ENCODE peak calls at places on chromosomes 1 and 21, in eight cellular contexts. Q is testis, J is neural crest cell, W is cardiac fibroblast, Y is fibroblast of pulmonary artery, I is OCI-LY7, B is body of pancreas, U is heart right ventricle. E is an unnamed sample.

GRCh38 chr1:41802532-41803501 is 115.9 kb downstream of the HIVEP3 start:
- DNase-seq in W (peak), J (no peak), U (peak), Q (peak), Y (no peak), I (peak), B (no peak), E (no peak)

GRCh38 chr1:152141971-152142584 is 16.9 kb downstream of the RPTN start:
- DNase-seq in B (peak), Y (peak), I (peak), Q (peak), J (no peak), U (peak), W (peak), E (peak)

GRCh38 chr1:119712342-119713038 is 756 bp downstream of the PHGDH start:
- DNase-seq in W (peak), I (peak), B (peak), U (peak), Q (peak), Y (peak), J (peak), E (peak)

GRCh38 chr1:171344473-171344820 is 30.5 kb downstream of the FMO4 start:
- DNase-seq in U (no peak), Q (no peak), Y (peak), W (peak), I (no peak), J (no peak), B (no peak), E (no peak)

GRCh38 chr21:38244885-38245869 is 11.6 kb upstream of the KCNJ15 start:
- DNase-seq in I (no peak), J (no peak), W (peak), Q (no peak), Y (peak), U (no peak), B (no peak), E (peak)

GRCh38 chr1:113692824-113693431 is 66.4 kb downstream of the PHTF1 start:
- DNase-seq in W (no peak), Y (no peak), B (no peak), I (no peak), Q (no peak), J (no peak), U (no peak), E (no peak)

GRCh38 chr1:179554394-179554793 is 21.4 kb downstream of the NPHS2 start:
- DNase-seq in B (no peak), J (no peak), W (no peak), Y (no peak), I (no peak), U (no peak), Q (no peak), E (no peak)

GRCh38 chr21:38993561-38993960 is 187.8 kb downstream of the ETS2 start:
- DNase-seq in U (peak), Q (peak), J (no peak), I (no peak), B (peak), W (peak), Y (peak), E (peak)

GRCh38 chr1:78003882-78004718 is 639 bp upstream of the DNAJB4 start:
- DNase-seq in Q (peak), B (peak), J (peak), I (peak), W (peak), U (peak), Y (peak), E (peak)

GRCh38 chr1:218671573-218671972 is 326.4 kb downstream of the TGFB2 start:
- DNase-seq in J (no peak), Y (no peak), I (no peak), B (no peak), U (no peak), W (peak), Q (no peak), E (no peak)

GRCh38 chr21:36661511-36662309 is 37.2 kb upstream of the SIM2 start:
- DNase-seq in Y (peak), Q (peak), I (no peak), J (peak), B (peak), U (peak), W (peak), E (peak)

GRCh38 chr1:3337798-3338724 is 116.4 kb upstream of the ARHGEF16 start:
- DNase-seq in W (no peak), Q (no peak), J (no peak), Y (no peak), B (no peak), U (no peak), I (no peak), E (no peak)

GRCh38 chr1:48693674-48694347 is 82.9 kb downstream of the BEND5 start:
- DNase-seq in U (no peak), I (no peak), W (no peak), Q (no peak), Y (no peak), J (no peak), B (no peak), E (no peak)

GRCh38 chr1:47179023-47179987 is 10.5 kb downstream of the PDZK1IP1 start:
- DNase-seq in I (peak), J (peak), W (peak), B (peak), Q (peak), U (peak), Y (peak), E (peak)

GRCh38 chr1:212690816-212691403 is 8.7 kb downstream of the BATF3 start:
- DNase-seq in W (no peak), I (no peak), Q (no peak), U (no peak), J (no peak), Y (no peak), B (no peak), E (no peak)

GRCh38 chr1:147665521-147665920 is 4.8 kb downstream of the ACP6 start:
- DNase-seq in I (no peak), U (no peak), Q (no peak), J (no peak), B (no peak), Y (no peak), W (no peak), E (peak)

GRCh38 chr1:156670791-156671190 is 6.4 kb downstream of the NES start:
- DNase-seq in J (no peak), Q (no peak), I (no peak), W (no peak), B (no peak), U (no peak), Y (no peak), E (no peak)

GRCh38 chr1:163472267-163472666 is 150.5 kb downstream of the NUF2 start:
- DNase-seq in W (no peak), U (no peak), Y (no peak), J (no peak), B (no peak), Q (no peak), I (no peak), E (no peak)

GRCh38 chr1:195897072-195897471 is 711.2 kb downstream of the KCNT2 start:
- DNase-seq in I (no peak), U (no peak), Y (no peak), W (no peak), Q (no peak), B (no peak), J (no peak), E (no peak)

GRCh38 chr1:64675718-64676345 is 69.0 kb upstream of the RAVER2 start:
- DNase-seq in J (no peak), W (peak), B (no peak), U (no peak), I (peak), Y (peak), Q (no peak), E (no peak)

GRCh38 chr1:53121319-53122172 is 20.9 kb downstream of the SLC1A7 start:
- DNase-seq in J (no peak), U (peak), B (no peak), I (no peak), Q (peak), Y (peak), W (peak), E (peak)

GRCh38 chr21:42635848-42636534 is 17.4 kb upstream of the PDE9A start:
- DNase-seq in J (no peak), Y (no peak), I (no peak), W (no peak), B (no peak), U (no peak), Q (no peak), E (no peak)

GRCh38 chr1:186872356-186872755 is 43.6 kb downstream of the PLA2G4A start:
- DNase-seq in W (no peak), I (no peak), Y (no peak), U (no peak), J (peak), B (no peak), Q (no peak), E (no peak)

GRCh38 chr21:35291963-35292627 is 243.0 kb upstream of the RUNX1 start:
- DNase-seq in B (no peak), Y (no peak), I (no peak), J (no peak), U (no peak), Q (no peak), W (no peak), E (no peak)

GRCh38 chr1:54987830-54988705 is 7.6 kb downstream of the TMEM61 start:
- DNase-seq in Q (no peak), I (no peak), Y (peak), J (no peak), B (no peak), W (peak), U (no peak), E (no peak)

GRCh38 chr1:98110674-98111073 is 189.8 kb upstream of the DPYD start:
- DNase-seq in J (no peak), I (no peak), W (peak), B (no peak), Y (peak), Q (no peak), U (no peak), E (no peak)

GRCh38 chr21:33380483-33380998 is 22.7 kb upstream of the IFNGR2 start:
- DNase-seq in I (peak), Q (peak), Y (peak), J (no peak), B (peak), W (peak), U (peak), E (peak)

GRCh38 chr1:159821171-159821867 is 5.4 kb upstream of the SLAMF8 start:
- DNase-seq in B (no peak), J (no peak), I (peak), Y (no peak), U (no peak), Q (no peak), W (peak), E (no peak)

GRCh38 chr21:21675601-21676000 is 677.4 kb downstream of the NCAM2 start:
- DNase-seq in W (no peak), J (no peak), B (no peak), I (no peak), Y (no peak), Q (no peak), U (no peak), E (no peak)

GRCh38 chr21:33587792-33588484 is 546 bp downstream of the DONSON start:
- DNase-seq in U (peak), B (peak), J (no peak), Y (peak), I (peak), W (peak), Q (peak), E (peak)

GRCh38 chr1:172497230-172497629 is 35.7 kb upstream of the SUCO start:
- DNase-seq in I (no peak), U (peak), B (no peak), W (peak), Q (no peak), Y (peak), J (peak), E (peak)

GRCh38 chr1:14924455-14925325 is 228.9 kb upstream of the TMEM51 start:
- DNase-seq in Y (peak), U (no peak), Q (peak), I (no peak), W (peak), J (peak), B (peak), E (peak)

GRCh38 chr1:97918961-97919360 is 1.9 kb downstream of the DPYD start:
- DNase-seq in J (no peak), Q (no peak), W (no peak), I (no peak), Y (no peak), B (no peak), U (no peak), E (no peak)

GRCh38 chr1:208450958-208451357 is 206.8 kb upstream of the PLXNA2 start:
- DNase-seq in I (no peak), Q (no peak), B (no peak), J (no peak), W (no peak), U (no peak), Y (no peak), E (no peak)

GRCh38 chr1:3438661-3439180 is 15.7 kb upstream of the ARHGEF16 start:
- DNase-seq in Q (no peak), Y (no peak), J (no peak), W (no peak), B (no peak), U (no peak), I (no peak), E (no peak)

GRCh38 chr1:35717911-35718476 is 690 bp downstream of the C1orf216 start:
- DNase-seq in J (no peak), U (peak), Q (peak), Y (peak), I (no peak), W (peak), B (no peak), E (peak)

GRCh38 chr1:156848461-156849150 is 10.3 kb downstream of the INSRR start:
- DNase-seq in I (no peak), Q (peak), Y (no peak), J (no peak), U (no peak), B (no peak), W (no peak), E (no peak)

DNA sequence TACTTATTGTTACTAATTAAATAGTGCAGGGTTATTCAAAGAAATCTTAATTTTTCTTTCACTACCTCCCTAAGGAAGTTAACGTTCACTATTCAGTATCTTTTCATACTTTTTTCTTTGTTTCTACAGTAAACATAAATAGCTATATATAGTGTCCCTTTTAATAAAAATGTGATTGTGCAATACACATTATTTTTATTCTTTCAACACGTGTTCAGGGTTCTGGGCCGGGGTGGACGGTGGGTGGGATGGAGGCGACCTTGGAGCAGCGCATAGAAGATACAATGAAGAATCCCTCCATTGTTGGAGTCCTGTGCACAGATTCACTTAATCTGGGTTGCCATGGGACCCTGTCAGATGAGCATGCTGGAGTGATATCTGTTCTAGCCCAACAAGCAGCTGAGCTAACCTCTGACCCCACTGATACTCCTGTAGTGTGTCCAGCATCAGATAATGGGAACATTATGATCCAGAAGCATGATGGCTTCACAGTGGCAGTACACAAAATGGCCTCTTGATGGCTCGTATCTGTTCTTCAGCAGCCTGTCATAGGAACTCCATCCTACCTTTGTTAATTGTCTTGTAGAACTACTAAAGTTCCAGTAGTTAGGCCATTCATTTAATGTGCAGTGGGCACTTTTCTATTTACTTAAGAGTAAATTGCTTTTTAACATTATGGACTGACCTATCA is 155.9 kb upstream of the L1TD1 start:
- DNase-seq in J (peak), B (no peak), Y (no peak), I (no peak), Q (peak), U (no peak), W (no peak), E (no peak)
- TF ChIP-seq CTCF in J (peak), B (no peak), Y (peak), I (peak), Q (no peak), U (no peak), W (peak), E (peak)

GRCh38 chr1:24948072-24948827 is 18.2 kb upstream of the RUNX3 start:
- DNase-seq in B (no peak), Q (no peak), W (no peak), J (no peak), U (no peak), Y (no peak), I (peak), E (no peak)
- TF ChIP-seq CTCF in B (no peak), Q (no peak), W (no peak), J (no peak), U (no peak), Y (no peak), I (peak), E (no peak)

GRCh38 chr1:109918077-109918606 is 7.5 kb downstream of the CSF1 start:
- DNase-seq in J (no peak), Q (no peak), I (peak), Y (no peak), U (no peak), W (no peak), B (no peak), E (no peak)
- TF ChIP-seq CTCF in J (peak), Q (no peak), I (peak), Y (peak), U (no peak), W (no peak), B (no peak), E (no peak)

DNA sequence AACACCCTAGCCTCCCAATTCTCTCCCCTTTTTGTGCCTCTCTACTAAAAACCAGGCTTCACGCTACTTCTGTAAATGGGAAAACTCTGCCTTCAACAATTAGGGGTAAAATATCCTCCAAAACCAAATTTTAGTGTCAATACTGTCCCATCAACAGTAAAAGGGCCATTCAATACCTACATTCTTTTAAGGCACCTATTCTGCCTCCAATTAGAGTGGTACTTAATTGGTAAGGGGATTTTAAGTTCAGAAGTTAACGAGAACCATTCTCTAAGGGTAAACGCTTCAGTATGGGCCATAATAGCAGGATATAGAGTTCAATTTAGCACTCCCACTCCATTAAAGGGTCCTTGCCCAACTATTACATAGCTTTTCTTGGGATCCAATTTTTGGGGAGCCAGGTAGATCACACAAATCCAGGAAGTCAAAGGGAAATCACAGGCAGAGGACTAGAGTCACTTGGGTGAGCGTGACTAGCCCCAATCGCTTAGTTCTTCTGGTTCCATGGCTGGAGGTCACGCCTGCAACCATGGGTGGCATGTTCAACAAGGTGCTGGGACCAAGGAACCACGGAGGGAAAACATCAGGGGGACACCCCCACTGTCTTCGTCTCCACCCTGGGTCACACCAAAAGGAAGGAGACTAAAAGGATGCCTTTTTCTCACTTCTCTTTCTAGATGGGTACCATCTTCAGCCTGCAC is 20.1 kb upstream of the BSDC1 start:
- DNase-seq in B (no peak), I (no peak), Y (no peak), J (no peak), Q (no peak), W (no peak), U (no peak), E (no peak)
- TF ChIP-seq CTCF in B (no peak), I (peak), Y (no peak), J (no peak), Q (no peak), W (no peak), U (peak), E (no peak)

GRCh38 chr1:116966791-116967190 is 34.8 kb upstream of the CD101 start:
- DNase-seq in I (no peak), U (no peak), Y (no peak), Q (no peak), B (no peak), W (no peak), J (no peak), E (no peak)

GRCh38 chr1:116958110-116958509 is 43.5 kb upstream of the CD101 start:
- DNase-seq in Y (no peak), J (no peak), W (no peak), U (no peak), Q (no peak), B (no peak), I (no peak), E (no peak)

GRCh38 chr1:116957646-116958045 is 43.9 kb upstream of the CD101 start:
- DNase-seq in U (no peak), W (no peak), Y (no peak), Q (no peak), J (no peak), B (no peak), I (no peak), E (no peak)

GRCh38 chr1:116962976-116963639 is 38.5 kb upstream of the CD101 start:
- DNase-seq in I (no peak), Q (no peak), Y (no peak), U (no peak), W (no peak), B (no peak), J (no peak), E (no peak)

GRCh38 chr1:116961599-116961998 is 40.0 kb upstream of the CD101 start:
- DNase-seq in I (no peak), U (no peak), J (no peak), Q (no peak), W (no peak), Y (no peak), B (no peak), E (no peak)
- TF ChIP-seq CTCF in I (no peak), U (no peak), J (no peak), Q (no peak), W (no peak), Y (no peak), B (no peak), E (no peak)

GRCh38 chr1:222096476-222096772 is 354.5 kb upstream of the DUSP10 start:
- DNase-seq in J (no peak), U (no peak), Q (no peak), B (no peak), W (no peak), Y (no peak), I (no peak), E (no peak)
- TF ChIP-seq CTCF in J (peak), U (no peak), Q (no peak), B (no peak), W (no peak), Y (no peak), I (peak), E (no peak)

DNA sequence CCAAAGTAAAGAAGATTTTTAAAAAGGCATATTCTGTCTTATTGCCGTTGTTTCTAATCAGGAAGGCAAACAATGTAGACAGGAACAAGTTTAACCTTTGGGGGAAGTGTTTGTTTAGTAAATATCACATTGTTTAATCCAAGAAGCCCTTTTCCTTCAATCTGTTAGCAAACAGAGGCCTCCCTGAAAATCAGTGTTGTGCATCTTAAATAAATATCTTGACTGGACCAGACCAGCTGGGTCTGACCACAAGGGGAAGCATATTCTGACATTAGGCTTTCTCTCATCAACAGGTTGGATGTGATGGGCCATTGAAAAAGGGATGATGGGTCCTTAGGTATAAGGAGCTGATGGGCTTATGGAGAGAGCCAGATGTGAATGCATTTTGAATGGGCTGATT is 81.8 kb upstream of the SGIP1 start:
- DNase-seq in B (no peak), J (no peak), W (no peak), U (no peak), Q (no peak), Y (no peak), I (no peak), E (no peak)
- TF ChIP-seq CTCF in B (no peak), J (peak), W (peak), U (no peak), Q (no peak), Y (peak), I (peak), E (no peak)

E was measured in Calu3.